ENCODE peak calls at places on chromosomes 12 and 14, in ten cellular contexts. U is uterus, C is neural crest cell, Q is lower leg skin, X is tibial artery, N is endothelial cell of umbilical vein, T is choroid plexus epithelial cell, L is AG04449, W is BE2C, M is progenitor cell of endocrine pancreas. H is an unnamed sample.

GRCh38 chr14:20295067-20295466 is 10.7 kb downstream of the TTC5 start:
- DNase-seq in U (no peak), C (no peak), Q (no peak), X (no peak), N (no peak), T (no peak), L (no peak), W (no peak), M (no peak), H (no peak)

GRCh38 chr14:54106802-54107377 is 150.3 kb upstream of the BMP4 start:
- DNase-seq in U (no peak), C (no peak), Q (no peak), X (no peak), N (no peak), T (no peak), L (no peak), W (no peak), M (no peak), H (no peak)

GRCh38 chr14:53963491-53964227 is 7.0 kb upstream of the BMP4 start:
- DNase-seq in U (no peak), C (no peak), Q (peak; percentile 88), X (peak; percentile 74), N (peak; percentile 44), T (no peak), L (no peak), W (no peak), M (peak; percentile 51), H (peak; percentile 51)

GRCh38 chr12:54027442-54027786 is 826 bp upstream of the HOXC6 start:
- DNase-seq in U (no peak), C (no peak), Q (no peak), X (no peak), N (no peak), T (no peak), L (no peak), W (no peak), M (no peak), H (no peak)

GRCh38 chr12:45674583-45674982 is 54.9 kb upstream of the ARID2 start:
- DNase-seq in U (peak; percentile 47), C (no peak), Q (no peak), X (peak; percentile 78), N (peak; percentile 74), T (peak; percentile 95), L (peak; percentile 58), W (no peak), M (no peak), H (no peak)

GRCh38 chr12:71958993-71959588 is 20.4 kb downstream of the TPH2 start:
- DNase-seq in U (no peak), C (no peak), Q (no peak), X (no peak), N (no peak), T (peak; percentile 41), L (no peak), W (no peak), M (no peak), H (no peak)

GRCh38 chr12:102216086-102216691 is 18.6 kb upstream of the PMCH start:
- DNase-seq in U (no peak), C (no peak), Q (no peak), X (no peak), N (peak; percentile 55), T (peak; percentile 69), L (no peak), W (no peak), M (no peak), H (no peak)

GRCh38 chr12:96104566-96104965 is 69.2 kb upstream of the LTA4H start:
- DNase-seq in U (no peak), C (no peak), Q (no peak), X (no peak), N (no peak), T (no peak), L (no peak), W (no peak), M (no peak), H (no peak)

GRCh38 chr12:124359671-124360581 is 65.0 kb downstream of the RFLNA start:
- DNase-seq in U (peak; percentile 87), C (no peak), Q (peak; percentile 96), X (peak; percentile 100), N (no peak), T (peak; percentile 59), L (no peak), W (peak; percentile 89), M (no peak), H (no peak)

GRCh38 chr12:4346931-4347330 is 25.9 kb downstream of the TIGAR start:
- DNase-seq in U (no peak), C (no peak), Q (no peak), X (no peak), N (peak; percentile 9), T (no peak), L (no peak), W (no peak), M (no peak), H (no peak)

GRCh38 chr12:130266751-130267150 is 70.9 kb upstream of the PIWIL1 start:
- DNase-seq in U (no peak), C (peak; percentile 15), Q (peak; percentile 85), X (no peak), N (no peak), T (no peak), L (no peak), W (no peak), M (no peak), H (no peak)
- TF ChIP-seq CTCF in U (no peak), C (peak; percentile 39), Q (no peak), X (no peak), N (no peak), T (no peak), L (no peak), W (no peak), M (no peak), H (no peak)

DNA sequence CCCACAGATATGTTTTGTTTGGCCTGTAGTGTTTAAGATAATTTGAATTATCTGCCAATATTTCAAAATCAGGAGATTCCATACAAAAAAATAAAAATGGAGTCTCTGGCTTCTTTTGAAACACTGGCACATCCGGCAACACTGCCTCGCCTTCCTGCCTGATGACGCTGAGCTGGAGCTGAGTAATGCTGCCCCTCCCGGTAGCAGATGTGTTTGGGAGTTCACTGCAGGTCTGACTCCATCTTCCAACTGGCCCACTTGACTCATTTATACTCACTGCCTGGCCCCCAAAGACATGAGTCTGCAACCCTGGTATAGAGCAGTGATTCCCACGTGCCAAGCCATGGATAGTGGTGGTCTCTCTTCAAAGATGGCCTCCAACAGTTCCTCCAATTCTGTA is 7.4 kb downstream of the CIT start:
- DNase-seq in U (no peak), C (no peak), Q (no peak), X (peak; percentile 66), N (peak; percentile 52), T (peak; percentile 87), L (peak; percentile 72), W (no peak), M (no peak), H (peak; percentile 19)
- TF ChIP-seq CTCF in U (no peak), C (no peak), Q (no peak), X (no peak), N (no peak), T (peak; percentile 30), L (peak; percentile 17), W (no peak), M (no peak), H (no peak)

GRCh38 chr12:62210422-62210821 is 49.8 kb upstream of the USP15 start:
- DNase-seq in U (no peak), C (peak; percentile 40), Q (no peak), X (peak; percentile 62), N (peak; percentile 39), T (peak; percentile 75), L (no peak), W (peak; percentile 54), M (no peak), H (peak; percentile 58)
- TF ChIP-seq CTCF in U (peak; percentile 54), C (peak; percentile 85), Q (no peak), X (peak; percentile 68), N (peak; percentile 64), T (peak; percentile 90), L (peak; percentile 77), W (peak; percentile 90), M (peak; percentile 76), H (peak; percentile 94)

DNA sequence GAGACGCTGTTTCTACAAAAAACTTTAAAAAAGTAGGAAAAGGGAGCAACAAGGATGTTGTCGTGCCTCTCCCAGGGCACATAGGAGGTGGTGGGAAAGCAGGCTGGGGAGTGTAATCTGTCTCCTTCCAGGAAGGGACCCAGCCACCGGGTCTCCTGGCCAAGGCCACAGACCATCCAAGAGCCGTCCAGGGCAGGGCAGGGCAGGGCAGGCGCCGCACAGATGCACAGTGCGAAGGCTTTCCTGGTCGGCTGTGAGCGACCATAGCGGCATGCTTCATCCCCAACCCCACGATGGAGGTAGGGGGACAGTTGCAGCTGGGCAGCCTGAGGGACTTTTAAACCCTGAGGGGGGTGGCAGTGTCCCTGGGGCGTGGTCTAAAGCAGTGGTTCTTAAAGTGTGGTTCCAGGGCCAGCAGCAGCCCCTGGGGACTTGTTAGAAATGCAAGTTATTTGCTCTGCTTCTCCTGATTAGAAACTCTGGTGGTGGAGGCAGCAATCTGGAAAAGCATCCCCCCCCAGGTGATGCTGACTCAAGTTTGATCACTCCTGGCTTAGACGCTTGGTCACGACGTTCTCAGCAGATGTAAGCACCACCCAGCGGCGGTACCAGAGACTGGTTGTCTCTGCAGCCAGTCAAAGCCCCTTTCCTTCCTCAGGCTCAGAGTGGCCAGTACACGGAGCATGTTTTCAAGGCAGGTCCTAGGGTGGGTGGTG is 197.4 kb upstream of the PRMT8 start:
- DNase-seq in U (no peak), C (no peak), Q (no peak), X (no peak), N (no peak), T (peak; percentile 54), L (no peak), W (peak; percentile 58), M (no peak), H (no peak)
- TF ChIP-seq CTCF in U (no peak), C (no peak), Q (no peak), X (no peak), N (no peak), T (no peak), L (no peak), W (peak; percentile 44), M (no peak), H (no peak)

GRCh38 chr12:100864366-100864765 is 69.8 kb downstream of the ANO4 start:
- DNase-seq in U (no peak), C (no peak), Q (no peak), X (no peak), N (no peak), T (no peak), L (no peak), W (no peak), M (no peak), H (no peak)

GRCh38 chr12:100867639-100868393 is 73.2 kb downstream of the ANO4 start:
- DNase-seq in U (no peak), C (no peak), Q (no peak), X (no peak), N (no peak), T (no peak), L (no peak), W (no peak), M (no peak), H (no peak)

GRCh38 chr12:100871335-100871734 is 76.8 kb downstream of the ANO4 start:
- DNase-seq in U (no peak), C (no peak), Q (no peak), X (no peak), N (no peak), T (no peak), L (no peak), W (no peak), M (no peak), H (no peak)

GRCh38 chr12:100862600-100863149 is 68.1 kb downstream of the ANO4 start:
- DNase-seq in U (no peak), C (no peak), Q (no peak), X (no peak), N (no peak), T (no peak), L (no peak), W (no peak), M (no peak), H (no peak)

GRCh38 chr12:100868487-100868886 is 73.9 kb downstream of the ANO4 start:
- DNase-seq in U (no peak), C (no peak), Q (no peak), X (no peak), N (no peak), T (peak; percentile 5), L (no peak), W (no peak), M (no peak), H (no peak)
- TF ChIP-seq CTCF in U (no peak), C (no peak), Q (no peak), X (no peak), N (no peak), T (no peak), L (no peak), W (no peak), M (no peak), H (no peak)